ENCODE peak calls at places on chromosome 14, in eight cellular contexts. M is stomach, K is testis, G is bronchial epithelial cell, C is Panc1, L is AG09319, Y is breast epithelium, D is lower lobe of right lung. R is an unnamed sample.
A peak's percentile ranks its signal among the peaks of the same experiment; 100 is the strongest.

GRCh38 chr14:50756300-50756699 is 74.7 kb downstream of the NIN start:
- DNase-seq in C (no peak), M (no peak), L (no peak), Y (no peak), D (no peak), K (no peak), G (no peak), R (no peak)

GRCh38 chr14:104537613-104537988 is 42.0 kb upstream of the C14orf180 start:
- DNase-seq in M (no peak), L (no peak), G (peak; percentile 1), Y (no peak), K (no peak), C (no peak), D (peak; percentile 6), R (no peak)

GRCh38 chr14:101916816-101917412 is 47.5 kb upstream of the DYNC1H1 start:
- DNase-seq in C (no peak), Y (no peak), G (no peak), L (no peak), K (no peak), D (no peak), M (no peak), R (no peak)

GRCh38 chr14:105761842-105762241 is 235.5 kb downstream of the TMEM121 start:
- DNase-seq in D (no peak), M (no peak), L (no peak), Y (no peak), K (no peak), G (no peak), C (no peak), R (no peak)

GRCh38 chr14:73324536-73324932 is 87.2 kb downstream of the PAPLN start:
- DNase-seq in Y (no peak), D (no peak), L (no peak), K (no peak), G (peak; percentile 16), M (no peak), C (no peak), R (no peak)

GRCh38 chr14:29805415-29806123 is 122.1 kb downstream of the PRKD1 start:
- DNase-seq in K (peak; percentile 56), D (peak; percentile 53), L (peak; percentile 86), Y (no peak), C (peak; percentile 30), G (peak; percentile 90), M (peak; percentile 73), R (no peak)

GRCh38 chr14:103569436-103569835 is 6.7 kb downstream of the COA8 start:
- DNase-seq in L (no peak), D (no peak), C (no peak), K (no peak), G (no peak), Y (no peak), M (no peak), R (no peak)

GRCh38 chr14:65352964-65353530 is 59.5 kb upstream of the FUT8 start:
- DNase-seq in C (no peak), K (no peak), G (peak; percentile 92), M (peak; percentile 50), L (no peak), Y (no peak), D (no peak), R (no peak)

GRCh38 chr14:35940291-35940690 is 114.2 kb downstream of the BRMS1L start:
- DNase-seq in G (no peak), K (no peak), L (no peak), Y (no peak), D (no peak), C (no peak), M (no peak), R (no peak)

GRCh38 chr14:64937821-64938193 is 4.7 kb downstream of the GPX2 start:
- DNase-seq in L (no peak), K (no peak), D (no peak), Y (no peak), M (no peak), C (no peak), G (no peak), R (no peak)

GRCh38 chr14:55739967-55740707 is 160.1 kb downstream of the KTN1 start:
- DNase-seq in D (no peak), Y (no peak), K (no peak), L (no peak), M (no peak), G (no peak), C (no peak), R (no peak)

GRCh38 chr14:65356327-65356836 is 56.1 kb upstream of the FUT8 start:
- DNase-seq in D (no peak), Y (no peak), M (peak; percentile 72), L (no peak), C (no peak), G (peak; percentile 99), K (no peak), R (no peak)

GRCh38 chr14:91636604-91637003 is 95.3 kb downstream of the CATSPERB start:
- DNase-seq in K (no peak), L (no peak), G (peak; percentile 51), Y (no peak), M (no peak), C (no peak), D (no peak), R (no peak)

DNA sequence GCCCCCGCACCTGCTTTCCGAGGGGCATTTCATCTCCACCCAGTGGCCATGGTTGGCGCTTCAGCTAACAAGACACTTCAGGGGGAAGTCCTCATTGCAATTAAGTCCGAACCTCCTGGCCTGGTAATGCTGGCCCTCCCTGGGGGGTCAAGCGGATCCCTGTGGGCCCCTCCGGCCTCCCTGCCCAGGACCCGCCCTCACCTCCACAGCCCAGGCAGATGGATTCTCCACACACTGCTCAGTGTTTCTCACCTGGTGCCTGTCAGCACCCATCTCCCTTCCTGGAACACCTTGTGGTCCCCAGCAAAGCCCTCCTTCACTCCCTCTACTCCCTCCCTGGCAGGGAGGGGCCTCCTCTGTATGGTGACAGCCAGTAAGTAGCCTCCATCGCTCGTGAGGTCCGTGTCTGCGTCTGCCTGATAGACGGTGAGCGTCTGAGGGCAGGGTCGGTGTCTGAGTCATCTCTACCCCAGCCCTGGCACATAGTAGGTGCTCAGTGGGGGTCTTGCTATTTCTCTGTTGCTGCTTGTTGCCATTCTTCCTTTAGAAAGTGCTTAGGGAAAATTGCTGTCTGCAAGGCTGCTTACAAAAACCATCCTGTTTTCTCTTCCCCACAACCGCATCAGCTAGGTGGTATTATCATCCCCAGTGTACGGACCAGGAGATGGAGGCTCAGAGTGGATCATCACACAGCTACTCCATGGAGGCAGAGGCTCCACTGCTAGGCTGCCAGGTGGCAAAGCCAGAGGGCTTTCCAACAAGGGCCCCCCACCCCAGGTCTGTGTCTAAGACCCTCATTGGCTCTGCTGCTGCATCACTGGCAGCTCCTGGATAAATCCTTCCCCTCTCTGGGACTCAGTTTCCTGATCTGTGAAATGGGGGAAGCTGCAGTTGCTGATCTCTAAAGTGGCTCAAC is 39.7 kb upstream of the EML1 start:
- DNase-seq in M (no peak), G (no peak), D (peak; percentile 40), C (no peak), K (no peak), Y (no peak), L (no peak), R (no peak)
- TF ChIP-seq CTCF in M (no peak), G (no peak), D (no peak), C (no peak), K (no peak), Y (no peak), L (no peak), R (no peak)

GRCh38 chr14:68789002-68789797 is 3.7 kb downstream of the ZFP36L1 start:
- DNase-seq in C (no peak), L (no peak), G (peak; percentile 58), Y (peak; percentile 82), D (peak; percentile 91), M (peak; percentile 88), K (peak; percentile 89), R (peak; percentile 85)

GRCh38 chr14:68788275-68789001 is 4.4 kb downstream of the ZFP36L1 start:
- DNase-seq in K (no peak), C (no peak), D (no peak), L (no peak), G (no peak), M (no peak), Y (no peak), R (no peak)

GRCh38 chr14:68791078-68791983 is 1.5 kb downstream of the ZFP36L1 start:
- DNase-seq in G (peak; percentile 17), D (no peak), L (no peak), K (peak; percentile 28), Y (no peak), M (peak; percentile 27), C (no peak), R (peak; percentile 42)

GRCh38 chr14:68790656-68791077 is 2.2 kb downstream of the ZFP36L1 start:
- DNase-seq in L (no peak), D (no peak), M (peak; percentile 25), K (no peak), C (no peak), G (peak; percentile 18), Y (no peak), R (peak; percentile 13)

GRCh38 chr14:68789798-68790655 is 2.8 kb downstream of the ZFP36L1 start:
- DNase-seq in G (no peak), M (peak; percentile 40), C (no peak), Y (no peak), K (peak; percentile 32), L (no peak), D (no peak), R (peak; percentile 2)
- TF ChIP-seq CTCF in G (no peak), M (no peak), C (no peak), Y (no peak), K (no peak), L (peak; percentile 2), D (no peak), R (no peak)

GRCh38 chr14:96081224-96081623 is 42.1 kb downstream of the C14orf132 start:
- DNase-seq in D (no peak), K (no peak), C (no peak), G (no peak), Y (no peak), M (no peak), L (no peak), R (no peak)

GRCh38 chr14:96080571-96080970 is 41.4 kb downstream of the C14orf132 start:
- DNase-seq in Y (peak; percentile 27), D (peak; percentile 4), K (no peak), G (no peak), M (no peak), C (no peak), L (no peak), R (no peak)

GRCh38 chr14:96083667-96084320 is 44.6 kb downstream of the C14orf132 start:
- DNase-seq in M (peak; percentile 76), Y (peak; percentile 60), D (peak; percentile 82), K (no peak), C (no peak), L (no peak), G (peak; percentile 69), R (no peak)

GRCh38 chr14:96081767-96082400 is 42.7 kb downstream of the C14orf132 start:
- DNase-seq in C (no peak), D (peak; percentile 4), M (no peak), Y (peak; percentile 24), L (no peak), K (no peak), G (no peak), R (no peak)

GRCh38 chr14:96082420-96083300 is 43.5 kb downstream of the C14orf132 start:
- DNase-seq in C (no peak), G (no peak), Y (peak; percentile 12), M (no peak), D (peak; percentile 5), L (no peak), K (no peak), R (no peak)
- TF ChIP-seq CTCF in C (no peak), G (no peak), Y (no peak), M (no peak), D (no peak), L (no peak), K (no peak), R (no peak)

GRCh38 chr14:82366803-82367202 is 833.1 kb upstream of the SEL1L start:
- DNase-seq in C (no peak), D (no peak), Y (no peak), G (no peak), L (no peak), K (no peak), M (no peak), R (no peak)
- TF ChIP-seq CTCF in C (no peak), D (no peak), Y (no peak), G (no peak), L (no peak), K (no peak), M (no peak), R (no peak)